ENCODE peak calls at places on chromosome 20, in five cellular contexts. M is astrocyte of the spinal cord; X is HCEC 1CT; J is effector CD4-positive, alpha-beta T cell; W is NCI-H446 treated with DMSO at 0.1 percent for 48 hours. K is an unnamed sample.
A peak's percentile ranks its signal among the peaks of the same experiment; 100 is the strongest.

GRCh38 chr20:38229376-38230252 is 30.9 kb downstream of the KIAA1755 start:
- DNase-seq in M (no peak), X (peak; percentile 7), J (no peak), W (no peak), K (no peak)

GRCh38 chr20:15760217-15760567 is 813.1 kb downstream of the KIF16B start:
- DNase-seq in M (no peak), X (no peak), J (no peak), W (no peak), K (no peak)

GRCh38 chr20:39299783-39300182 is 337.6 kb downstream of the DHX35 start:
- DNase-seq in M (no peak), X (no peak), J (no peak), W (no peak), K (no peak)

GRCh38 chr20:25408890-25409289 is 1.4 kb downstream of the GINS1 start:
- DNase-seq in M (no peak), X (no peak), J (no peak), W (no peak), K (no peak)

GRCh38 chr20:62361799-62362589 is 5.1 kb downstream of the LAMA5 start:
- DNase-seq in M (no peak), X (no peak), J (no peak), W (no peak), K (peak; percentile 5)

GRCh38 chr20:57698867-57699275 is 10.9 kb downstream of the PMEPA1 start:
- DNase-seq in M (no peak), X (no peak), J (no peak), W (no peak), K (no peak)

GRCh38 chr20:11153819-11154218 is 480.0 kb upstream of the JAG1 start:
- DNase-seq in M (peak; percentile 61), X (no peak), J (no peak), W (no peak), K (no peak)

GRCh38 chr20:59821788-59822187 is 111.6 kb downstream of the SYCP2 start:
- DNase-seq in M (no peak), X (no peak), J (no peak), W (no peak), K (no peak)

GRCh38 chr20:6231551-6231950 is 108.7 kb upstream of the FERMT1 start:
- DNase-seq in M (peak; percentile 36), X (no peak), J (no peak), W (no peak), K (no peak)

GRCh38 chr20:25303292-25304024 is 55.6 kb downstream of the PYGB start:
- DNase-seq in M (no peak), X (no peak), J (no peak), W (no peak), K (no peak)

GRCh38 chr20:35967979-35968640 is at the start of gene CNBD2:
- DNase-seq in M (no peak), X (no peak), J (no peak), W (no peak), K (no peak)

GRCh38 chr20:20741067-20742045 is 28.9 kb upstream of the RALGAPA2 start:
- DNase-seq in M (no peak), X (no peak), J (no peak), W (peak; percentile 61), K (no peak)

GRCh38 chr20:10306440-10307358 is 88.1 kb downstream of the SNAP25 start:
- DNase-seq in M (peak; percentile 88), X (peak; percentile 80), J (no peak), W (no peak), K (no peak)

GRCh38 chr20:58515240-58516212 is at the start of gene APCDD1L:
- DNase-seq in M (peak; percentile 59), X (peak; percentile 8), J (no peak), W (no peak), K (peak; percentile 58)

K was measured in posterior cingulate gyrus.